ENCODE peak calls at places on chromosomes 12 and 14, in seven cellular contexts. X is neuronal stem cell, C is IMR-90, Q is H9, V is mesenchymal stem cell, T is H1, S is trophoblast cell. U is an unnamed sample. For H3K79me1, the result is how much of the 10 kb centered on the place peaks cover.

GRCh38 chr12:115440438-115440837 is 756.5 kb upstream of the TBX3 start:
- DNase-seq in C (peak), Q (no peak), S (peak), V (peak), T (no peak), X (no peak), U (no peak)

GRCh38 chr12:43347026-43347425 is 205.0 kb downstream of the ADAMTS20 start:
- DNase-seq in V (no peak), S (no peak), X (no peak), C (no peak), T (no peak), Q (no peak), U (no peak)

GRCh38 chr14:54278087-54278486 is 118.7 kb upstream of the CDKN3 start:
- DNase-seq in S (no peak), X (no peak), T (no peak), C (no peak), V (no peak), Q (no peak), U (no peak)

GRCh38 chr12:65827827-65828231 is 3.5 kb downstream of the HMGA2 start:
- DNase-seq in X (no peak), Q (no peak), C (no peak), S (no peak), T (no peak), V (peak), U (peak)

GRCh38 chr14:35261774-35262173 is 30.4 kb upstream of the PSMA6 start:
- DNase-seq in V (peak), X (no peak), Q (no peak), C (peak), S (no peak), T (no peak), U (peak)

GRCh38 chr14:83478741-83479140 is 1945.1 kb upstream of the SEL1L start:
- DNase-seq in Q (no peak), S (peak), C (peak), X (no peak), V (no peak), T (no peak), U (peak)

GRCh38 chr12:121060149-121061001 is 21.3 kb upstream of the OASL start:
- DNase-seq in Q (peak), S (peak), X (peak), V (peak), C (peak), T (peak), U (peak)

GRCh38 chr12:56087220-56087619 is 7.3 kb downstream of the ERBB3 start:
- DNase-seq in S (no peak), C (no peak), T (no peak), Q (no peak), V (no peak), X (no peak), U (no peak)

GRCh38 chr12:115320451-115320850 is 636.5 kb upstream of the TBX3 start:
- DNase-seq in X (no peak), Q (no peak), S (no peak), V (no peak), C (no peak), T (no peak), U (no peak)

GRCh38 chr12:131855521-131856142 is 27.4 kb downstream of the MMP17 start:
- DNase-seq in S (no peak), V (no peak), X (no peak), Q (peak), T (no peak), C (no peak), U (no peak)

GRCh38 chr14:28012629-28013415 is 753.8 kb upstream of the FOXG1 start:
- DNase-seq in V (no peak), T (no peak), Q (peak), X (no peak), C (no peak), S (no peak), U (peak)

GRCh38 chr12:53595212-53595611 is 31.0 kb downstream of the ATF7 start:
- DNase-seq in T (no peak), V (no peak), S (no peak), C (no peak), X (no peak), Q (no peak), U (no peak)

GRCh38 chr14:60090864-60091519 is 731 bp upstream of the PCNX4 start:
- DNase-seq in T (no peak), S (peak), V (peak), X (no peak), C (peak), Q (no peak), U (peak)

GRCh38 chr12:22252057-22252456 is 82.5 kb downstream of the ST8SIA1 start:
- DNase-seq in T (no peak), X (no peak), C (no peak), S (no peak), Q (no peak), V (no peak), U (no peak)

GRCh38 chr12:53976172-53976822 is 1.5 kb upstream of the HOTAIR start:
- DNase-seq in X (no peak), S (no peak), C (no peak), T (no peak), V (no peak), Q (no peak), U (peak)

GRCh38 chr14:33676135-33676566 is 274.7 kb downstream of the EGLN3 start:
- DNase-seq in C (no peak), T (peak), Q (peak), V (peak), S (peak), X (peak), U (peak)

GRCh38 chr12:30286345-30286926 is 409.2 kb downstream of the IPO8 start:
- DNase-seq in Q (no peak), C (peak), X (peak), S (peak), T (no peak), V (peak), U (peak)

GRCh38 chr14:71143391-71144290 is 236.4 kb downstream of the PCNX1 start:
- DNase-seq in X (no peak), Q (no peak), V (peak), S (peak), T (no peak), C (peak), U (peak)

GRCh38 chr14:65041434-65041915 is 54.8 kb downstream of the FNTB start:
- DNase-seq in S (no peak), V (no peak), C (no peak), Q (no peak), T (no peak), X (no peak), U (no peak)

GRCh38 chr14:21092147-21093011 is 6.1 kb downstream of the ZNF219 start:
- DNase-seq in C (peak), V (peak), X (peak), Q (peak), T (peak), S (peak), U (peak)

GRCh38 chr12:69502342-69503081 is 32.3 kb downstream of the FRS2 start:
- DNase-seq in C (no peak), T (no peak), V (no peak), S (peak), Q (no peak), X (no peak), U (no peak)

GRCh38 chr12:53325539-53326061 is 4.2 kb upstream of the AAAS start:
- DNase-seq in X (no peak), T (peak), S (peak), C (no peak), V (peak), Q (peak), U (peak)

GRCh38 chr14:90828642-90829487 is 12.6 kb upstream of the TTC7B start:
- DNase-seq in T (no peak), V (peak), C (no peak), S (peak), X (no peak), Q (no peak), U (no peak)

GRCh38 chr12:49340971-49341776 is 4.2 kb upstream of the C1QL4 start:
- DNase-seq in S (no peak), X (no peak), V (no peak), T (no peak), C (no peak), Q (no peak), U (no peak)

GRCh38 chr12:125262866-125263265 is 197.6 kb downstream of the AACS start:
- DNase-seq in Q (no peak), S (no peak), T (no peak), V (no peak), X (no peak), C (no peak), U (peak)

GRCh38 chr14:29144598-29144997 is 378.0 kb downstream of the FOXG1 start:
- DNase-seq in Q (no peak), C (peak), T (no peak), V (no peak), X (no peak), S (peak), U (no peak)

GRCh38 chr12:21476949-21477348 is 24.5 kb downstream of the RECQL start:
- DNase-seq in S (no peak), X (no peak), C (peak), Q (no peak), V (peak), T (no peak), U (no peak)

GRCh38 chr12:64624035-64624434 is 13.7 kb downstream of the RASSF3 start:
- DNase-seq in T (no peak), V (no peak), X (no peak), Q (no peak), S (no peak), C (no peak), U (no peak)

GRCh38 chr14:93303659-93304058 is 29.2 kb downstream of the BTBD7 start:
- DNase-seq in S (no peak), V (no peak), C (no peak), X (no peak), Q (no peak), T (no peak), U (peak)

GRCh38 chr14:36976571-36977023 is 195.8 kb downstream of the SLC25A21 start:
- DNase-seq in C (peak), S (no peak), X (no peak), Q (no peak), V (peak), T (no peak), U (peak)

GRCh38 chr14:79016828-79017505 is 846.8 kb downstream of the NRXN3 start:
- DNase-seq in X (no peak), C (peak), V (peak), Q (no peak), S (no peak), T (no peak), U (no peak)

GRCh38 chr14:77111021-77111420 is 13.0 kb downstream of the CIPC start:
- DNase-seq in C (no peak), S (peak), Q (peak), V (no peak), T (no peak), X (peak), U (peak)

GRCh38 chr14:31085027-31085426 is 58.8 kb upstream of the STRN3 start:
- DNase-seq in T (no peak), V (no peak), C (no peak), X (no peak), Q (no peak), S (no peak), U (no peak)

GRCh38 chr12:41051909-41052308 is 136.2 kb upstream of the PDZRN4 start:
- DNase-seq in S (no peak), C (no peak), T (no peak), Q (no peak), X (no peak), V (no peak), U (no peak)

GRCh38 chr14:103870891-103871595 is 23.7 kb upstream of the PPP1R13B start:
- DNase-seq in Q (no peak), S (no peak), T (peak), C (no peak), V (no peak), X (no peak), U (no peak)

GRCh38 chr14:103870144-103870876 is 22.9 kb upstream of the PPP1R13B start:
- DNase-seq in T (no peak), Q (no peak), X (no peak), V (no peak), C (no peak), S (no peak), U (no peak)

GRCh38 chr14:103868242-103868897 is 21.0 kb upstream of the PPP1R13B start:
- DNase-seq in X (no peak), V (no peak), S (peak), C (no peak), T (no peak), Q (no peak), U (no peak)

GRCh38 chr14:103867523-103867953 is 20.2 kb upstream of the PPP1R13B start:
- DNase-seq in S (no peak), T (peak), Q (peak), V (no peak), C (no peak), X (no peak), U (no peak)

DNA sequence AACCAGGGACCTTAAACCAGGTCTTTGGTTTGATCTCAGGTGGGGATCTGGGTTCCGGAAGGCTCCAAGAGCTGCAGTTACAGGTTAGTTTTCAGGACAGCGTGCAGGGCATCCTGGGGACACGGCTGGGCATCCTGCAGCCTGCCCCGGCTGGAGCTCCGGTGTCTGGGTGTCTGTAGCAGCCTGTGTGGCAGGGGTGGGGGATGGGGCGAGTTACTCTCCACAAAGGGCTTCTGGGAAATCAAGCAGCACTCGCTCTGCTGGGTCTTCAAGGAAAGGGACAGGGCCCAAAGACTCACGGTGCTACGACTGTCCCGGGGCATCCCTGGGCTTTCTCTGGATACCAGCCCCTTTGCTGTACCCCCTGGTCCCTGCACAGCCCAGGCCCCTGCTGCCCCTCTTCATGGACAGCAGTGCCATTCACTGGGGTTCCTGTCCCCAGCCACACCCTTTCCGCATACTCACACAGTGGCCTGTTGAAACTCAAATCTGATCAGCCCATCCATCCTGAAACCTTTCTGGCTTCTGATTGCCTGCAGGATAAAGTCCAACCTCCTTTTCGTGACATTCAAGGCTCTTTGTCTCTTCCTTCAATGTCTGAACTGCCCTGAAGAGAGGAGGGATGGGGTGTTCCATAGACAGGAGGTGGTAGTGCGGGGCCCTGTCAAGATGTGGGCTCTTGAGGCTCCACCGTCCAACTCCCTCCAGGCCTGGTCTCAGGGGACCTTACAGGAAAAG is 22.2 kb upstream of the PPP1R13B start:
- DNase-seq in T (peak), S (no peak), C (no peak), Q (no peak), V (no peak), X (no peak), U (no peak)
- H3K9ac ChIP-seq in T (no peak), S (no peak), C (no peak), Q (no peak), V (no peak), X (no peak), U (no peak)

DNA sequence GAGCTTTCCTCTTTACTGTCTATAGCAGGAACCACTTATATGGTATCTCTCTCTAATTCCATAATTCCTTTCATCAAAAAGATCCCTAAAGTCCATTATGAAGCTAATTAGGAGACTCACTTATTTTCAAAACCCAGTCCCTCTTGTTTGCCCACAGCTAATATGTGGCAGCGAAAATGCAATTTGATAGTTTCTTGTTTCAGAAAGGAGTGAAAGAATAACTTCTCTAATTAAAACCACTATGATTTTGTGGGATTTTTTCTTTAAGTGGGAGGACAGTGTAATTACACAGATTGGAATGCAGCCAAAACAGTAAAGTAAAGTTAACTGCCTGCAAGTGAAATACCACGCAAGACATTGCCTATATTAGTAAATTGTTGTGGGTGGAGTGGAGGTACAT is 50.0 kb downstream of the PTPRO start:
- DNase-seq in V (no peak), C (no peak), S (no peak), Q (no peak), T (no peak), X (no peak), U (no peak)
- H3K79me1 ChIP-seq in V (under half), C (under half), S (under half), Q (under half), T (under half), X (under half), U (under half)

GRCh38 chr12:26214121-26214520 is 18.7 kb downstream of the SSPN start:
- DNase-seq in X (no peak), V (no peak), Q (no peak), T (no peak), C (no peak), S (no peak), U (no peak)
- H3K9ac ChIP-seq in X (no peak), V (no peak), Q (no peak), T (no peak), C (no peak), S (no peak), U (no peak)

GRCh38 chr12:102513272-102513671 is 32.9 kb upstream of the IGF1 start:
- DNase-seq in Q (no peak), S (no peak), V (no peak), X (no peak), T (no peak), C (no peak), U (no peak)
- H3K79me1 ChIP-seq in Q (under half), S (under half), V (under half), X (under half), T (under half), C (under half), U (under half)

DNA sequence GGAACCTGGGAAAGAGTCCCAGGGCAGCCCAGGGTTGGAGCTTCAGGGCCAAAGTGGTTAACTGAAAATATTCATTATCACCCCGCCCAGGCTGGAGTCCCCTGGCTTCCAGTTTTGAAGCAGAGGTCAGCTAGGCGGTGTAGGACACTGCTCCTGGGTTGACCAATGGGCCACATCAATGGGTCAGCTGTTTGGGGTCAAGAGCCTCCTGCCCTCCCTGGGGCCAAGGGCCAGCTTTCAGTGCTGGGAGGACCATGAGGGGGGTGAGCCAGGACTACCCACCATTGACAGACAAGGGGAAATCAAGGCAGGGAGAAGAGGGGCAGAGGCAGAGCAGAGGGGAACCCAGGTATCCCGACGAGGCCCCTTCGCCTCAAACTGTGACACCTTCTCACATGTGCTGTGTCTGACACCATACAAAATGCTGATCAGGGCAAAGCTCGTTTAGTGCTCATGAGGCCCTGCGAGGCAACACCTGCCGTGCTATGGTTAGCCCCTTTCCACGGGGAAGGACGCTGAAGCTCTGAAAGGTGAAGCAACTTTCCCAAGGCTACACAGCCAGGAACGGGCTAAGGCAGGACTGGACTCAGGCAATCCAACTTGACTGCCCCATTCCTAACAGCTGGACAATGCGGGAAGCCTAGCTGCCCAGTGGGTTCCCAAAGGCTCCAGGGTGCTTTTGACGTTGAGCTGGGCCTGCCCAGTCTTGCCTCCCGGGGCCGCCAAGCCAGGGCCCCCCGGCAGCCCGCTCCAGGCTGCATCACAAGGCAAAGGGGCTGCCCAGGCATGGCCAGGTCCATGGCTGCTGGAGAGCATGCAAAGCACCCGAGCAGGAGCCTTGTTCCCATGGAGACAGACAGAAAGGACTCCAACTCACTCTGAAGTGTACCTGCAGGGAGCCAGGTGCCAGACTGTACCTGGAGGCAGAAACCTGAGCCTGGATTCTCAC is 2.0 kb downstream of the SYNE3 start:
- DNase-seq in Q (peak), T (no peak), V (no peak), S (peak), X (no peak), C (no peak), U (peak)
- H3K9ac ChIP-seq in Q (no peak), T (no peak), V (peak), S (no peak), X (no peak), C (no peak), U (no peak)

U was measured in mesendoderm.